ENCODE peak calls at places on chromosome 14, in ten cellular contexts. E, C, R, N, A, Z, G, F, X and Q are unnamed samples.

GRCh38 chr14:54338696-54339317 is 58.0 kb upstream of the CDKN3 start:
- DNase-seq in R (no peak), F (peak; percentile 34), A (no peak), X (no peak), C (no peak), N (peak; percentile 60), E (peak; percentile 34), G (no peak), Z (no peak), Q (no peak)

GRCh38 chr14:103517626-103518415 is 4.8 kb downstream of the CKB start:
- DNase-seq in Z (no peak), N (no peak), G (no peak), E (peak; percentile 60), A (no peak), X (no peak), C (peak; percentile 64), F (no peak), R (no peak), Q (peak; percentile 56)

GRCh38 chr14:99176156-99176945 is 95.6 kb downstream of the BCL11B start:
- DNase-seq in Z (no peak), A (no peak), E (no peak), R (no peak), N (no peak), F (no peak), X (no peak), G (no peak), C (no peak), Q (no peak)

GRCh38 chr14:55454264-55455151 is 14.1 kb upstream of the TBPL2 start:
- DNase-seq in E (no peak), F (peak; percentile 73), R (no peak), Z (no peak), A (peak; percentile 97), X (no peak), C (peak; percentile 68), G (no peak), N (peak; percentile 92), Q (peak; percentile 48)

GRCh38 chr14:61388173-61388975 is 67.0 kb downstream of the PRKCH start:
- DNase-seq in F (peak; percentile 84), N (peak; percentile 77), Z (peak; percentile 19), G (no peak), A (no peak), R (no peak), C (no peak), X (no peak), E (no peak), Q (no peak)

GRCh38 chr14:49999216-49999761 is 106.4 kb downstream of the ARF6 start:
- DNase-seq in X (peak; percentile 67), R (peak; percentile 74), F (peak; percentile 51), C (peak; percentile 89), Z (peak; percentile 46), E (peak; percentile 49), N (peak; percentile 89), A (no peak), G (peak; percentile 62), Q (peak; percentile 86)

GRCh38 chr14:28361486-28361885 is 405.1 kb upstream of the FOXG1 start:
- DNase-seq in N (no peak), G (no peak), F (no peak), C (no peak), E (no peak), A (no peak), X (no peak), Z (no peak), R (no peak), Q (no peak)

GRCh38 chr14:91511014-91511466 is 930 bp upstream of the PPP4R3A start:
- DNase-seq in R (no peak), X (no peak), E (peak; percentile 15), G (no peak), A (no peak), Z (no peak), F (peak; percentile 25), N (peak; percentile 29), C (no peak), Q (no peak)

GRCh38 chr14:50520947-50521815 is 11.2 kb downstream of the MAP4K5 start:
- DNase-seq in Z (peak; percentile 49), R (no peak), N (peak; percentile 92), X (peak; percentile 33), F (peak; percentile 85), C (peak; percentile 19), A (no peak), E (no peak), G (peak; percentile 55), Q (peak; percentile 31)

GRCh38 chr14:99727096-99727870 is 43.2 kb downstream of the CYP46A1 start:
- DNase-seq in C (no peak), F (no peak), X (no peak), N (no peak), Z (no peak), G (no peak), E (no peak), A (no peak), R (peak; percentile 41), Q (no peak)

GRCh38 chr14:20434701-20435453 is 1.1 kb downstream of the KLHL33 start:
- DNase-seq in F (no peak), E (peak; percentile 45), N (no peak), X (no peak), C (peak; percentile 18), Z (no peak), G (no peak), R (no peak), A (no peak), Q (peak; percentile 77)

GRCh38 chr14:72126561-72126960 is 194.3 kb downstream of the RGS6 start:
- DNase-seq in X (no peak), R (no peak), N (no peak), A (peak; percentile 28), F (no peak), Z (no peak), E (no peak), G (no peak), C (no peak), Q (no peak)

GRCh38 chr14:24095196-24096068 is 1.3 kb downstream of the PCK2 start:
- DNase-seq in R (no peak), G (peak; percentile 46), A (no peak), F (no peak), X (peak; percentile 19), E (peak; percentile 61), N (peak; percentile 36), Z (peak; percentile 51), C (peak; percentile 92), Q (peak; percentile 69)

GRCh38 chr14:19974844-19975243 is 547 bp upstream of the OR4K15 start:
- DNase-seq in A (no peak), N (no peak), X (no peak), F (no peak), C (no peak), R (no peak), G (no peak), E (no peak), Z (no peak), Q (no peak)

GRCh38 chr14:73788871-73789590 is 62.6 kb upstream of the PTGR2 start:
- DNase-seq in X (no peak), N (no peak), G (no peak), A (no peak), R (no peak), F (no peak), Z (no peak), C (no peak), E (no peak), Q (no peak)

GRCh38 chr14:68374682-68375081 is 418.2 kb downstream of the ZFP36L1 start:
- DNase-seq in R (no peak), Z (no peak), X (no peak), N (no peak), F (no peak), C (no peak), G (no peak), E (no peak), A (no peak), Q (no peak)

GRCh38 chr14:32209471-32209870 is 6.4 kb upstream of the RNU6-8 start:
- DNase-seq in A (no peak), C (no peak), F (no peak), X (no peak), R (no peak), G (no peak), E (no peak), N (no peak), Z (no peak), Q (no peak)

GRCh38 chr14:74573421-74574091 is 38.5 kb downstream of the LTBP2 start:
- DNase-seq in F (peak; percentile 50), X (no peak), A (no peak), Z (no peak), N (no peak), C (no peak), R (no peak), G (no peak), E (peak; percentile 54), Q (no peak)

GRCh38 chr14:74257988-74258704 is 18.9 kb downstream of the VSX2 start:
- DNase-seq in C (no peak), F (no peak), A (no peak), Z (no peak), G (no peak), E (no peak), N (no peak), R (no peak), X (no peak), Q (no peak)

GRCh38 chr14:57478050-57478449 is 15.6 kb downstream of the CCDC198 start:
- DNase-seq in N (no peak), Z (no peak), C (no peak), A (no peak), E (no peak), G (no peak), F (no peak), X (no peak), R (no peak), Q (no peak)

GRCh38 chr14:101110729-101111619 is 207.5 kb upstream of the RTL1 start:
- DNase-seq in X (no peak), Z (no peak), A (no peak), E (no peak), C (no peak), F (no peak), R (no peak), G (no peak), N (no peak), Q (peak; percentile 10)

GRCh38 chr14:105911006-105911847 is 384.8 kb downstream of the TMEM121 start:
- DNase-seq in C (no peak), F (no peak), Z (no peak), N (no peak), R (no peak), E (no peak), A (no peak), X (no peak), G (no peak), Q (peak; percentile 13)